ENCODE peak calls at places on chromosomes 12 and 14, in four cellular contexts. W is astrocyte of the cerebellum, J is fibroblast of mammary gland, X is HFFc6. C is an unnamed sample.

GRCh38 chr14:49447725-49448124 is 138.5 kb downstream of the RPS29 start:
- DNase-seq in W (no peak), J (no peak), X (no peak), C (no peak)

GRCh38 chr12:43896496-43896895 is 60.6 kb downstream of the TMEM117 start:
- DNase-seq in J (no peak), W (no peak), X (no peak), C (no peak)

GRCh38 chr12:68240975-68241374 is 12.4 kb downstream of the IL22 start:
- DNase-seq in J (peak), W (no peak), X (no peak), C (no peak)

GRCh38 chr12:6097384-6097783 is 27.1 kb downstream of the VWF start:
- DNase-seq in J (peak), W (no peak), X (peak), C (no peak)

GRCh38 chr12:95480230-95480629 is 6.3 kb downstream of the METAP2 start:
- DNase-seq in J (no peak), X (peak), W (no peak), C (no peak)

GRCh38 chr12:38350342-38351181 is 34.0 kb downstream of the ALG10B start:
- DNase-seq in W (no peak), J (peak), X (no peak), C (no peak)

GRCh38 chr12:59070534-59070933 is 150.2 kb upstream of the LRIG3 start:
- DNase-seq in W (no peak), X (no peak), J (no peak), C (no peak)

GRCh38 chr14:71321556-71322315 is 414.5 kb downstream of the PCNX1 start:
- DNase-seq in J (peak), W (peak), X (peak), C (peak)

GRCh38 chr12:30874455-30875313 is 51.9 kb upstream of the TSPAN11 start:
- DNase-seq in J (no peak), X (no peak), W (no peak), C (peak)

GRCh38 chr12:131096681-131097181 is 143.0 kb downstream of the ADGRD1 start:
- DNase-seq in J (no peak), W (no peak), X (no peak), C (no peak)

GRCh38 chr12:81570234-81570633 is 188.9 kb downstream of the PPFIA2 start:
- DNase-seq in X (no peak), W (no peak), J (no peak), C (no peak)

GRCh38 chr12:6861391-6861790 is 5.9 kb upstream of the TPI1 start:
- DNase-seq in J (no peak), X (no peak), W (no peak), C (no peak)

GRCh38 chr14:22791302-22791701 is 23.9 kb downstream of the SLC7A7 start:
- DNase-seq in X (peak), W (no peak), J (peak), C (no peak)

GRCh38 chr14:68789002-68789797 is 3.7 kb downstream of the ZFP36L1 start:
- DNase-seq in J (peak), X (peak), W (peak), C (peak)

GRCh38 chr12:58009355-58009754 is 68.0 kb downstream of the ATP23 start:
- DNase-seq in J (peak), X (no peak), W (no peak), C (no peak)

GRCh38 chr14:68622856-68623255 is 170.0 kb downstream of the ZFP36L1 start:
- DNase-seq in J (no peak), W (no peak), X (no peak), C (no peak)

GRCh38 chr12:25775968-25776367 is 182.5 kb upstream of the RASSF8 start:
- DNase-seq in W (no peak), J (peak), X (peak), C (peak)

GRCh38 chr12:12881495-12881894 is 9.9 kb upstream of the GPRC5A start:
- DNase-seq in J (peak), W (no peak), X (peak), C (no peak)

GRCh38 chr12:28708918-28709371 is 440.1 kb upstream of the FAR2 start:
- DNase-seq in X (peak), W (peak), J (peak), C (no peak)

GRCh38 chr12:28021704-28022103 is 49.2 kb upstream of the PTHLH start:
- DNase-seq in J (no peak), X (no peak), W (no peak), C (no peak)

GRCh38 chr14:52068741-52069616 is at the start of gene NID2:
- DNase-seq in J (peak), W (peak), X (peak), C (peak)

GRCh38 chr14:100104006-100104352 is 38.8 kb downstream of the EVL start:
- DNase-seq in J (no peak), W (no peak), X (no peak), C (no peak)

GRCh38 chr12:120813588-120814153 is 88.0 kb downstream of the ACADS start:
- DNase-seq in J (no peak), W (no peak), X (no peak), C (no peak)

GRCh38 chr12:288687-289086 is 26.1 kb upstream of the SLC6A13 start:
- DNase-seq in W (peak), X (no peak), J (peak), C (no peak)

GRCh38 chr14:68476212-68476964 is 316.5 kb downstream of the ZFP36L1 start:
- DNase-seq in J (peak), X (peak), W (peak), C (no peak)

GRCh38 chr12:55068416-55069010 is 48.7 kb downstream of the NEUROD4 start:
- DNase-seq in W (peak), J (peak), X (peak), C (peak)

GRCh38 chr12:26028953-26029740 is 70.7 kb downstream of the RASSF8 start:
- DNase-seq in X (peak), J (peak), W (peak), C (peak)

GRCh38 chr12:104877107-104877705 is 80.9 kb downstream of the SLC41A2 start:
- DNase-seq in J (peak), X (peak), W (peak), C (peak)

GRCh38 chr12:51318846-51319570 is 5.0 kb downstream of the BIN2 start:
- DNase-seq in X (no peak), J (no peak), W (no peak), C (no peak)

GRCh38 chr14:90758959-90759358 is 57.3 kb downstream of the TTC7B start:
- DNase-seq in W (no peak), J (peak), X (no peak), C (no peak)

GRCh38 chr12:94616217-94616729 is 34.1 kb downstream of the TMCC3 start:
- DNase-seq in W (no peak), X (no peak), J (no peak), C (peak)

GRCh38 chr12:66319266-66319954 is 17.1 kb downstream of the HELB start:
- DNase-seq in W (no peak), X (no peak), J (no peak), C (no peak)

GRCh38 chr14:24186831-24187537 is 1.6 kb downstream of the IPO4 start:
- DNase-seq in W (no peak), J (no peak), X (no peak), C (no peak)

GRCh38 chr12:108605000-108605689 is 7.3 kb upstream of the TMEM119 start:
- DNase-seq in X (peak), J (peak), W (no peak), C (no peak)

GRCh38 chr12:27424631-27425230 is 21.8 kb upstream of the SMCO2 start:
- DNase-seq in W (peak), J (peak), X (peak), C (no peak)

GRCh38 chr14:77273796-77274195 is 2.8 kb upstream of the NGB start:
- DNase-seq in X (no peak), W (no peak), J (no peak), C (no peak)
- TF ChIP-seq CTCF in X (no peak), W (no peak), J (no peak), C (no peak)

GRCh38 chr14:103613517-103613916 is 15.5 kb upstream of the KLC1 start:
- DNase-seq in W (no peak), J (peak), X (no peak), C (no peak)
- TF ChIP-seq CTCF in W (peak), J (peak), X (peak), C (no peak)

GRCh38 chr14:96090441-96091148 is 51.4 kb downstream of the C14orf132 start:
- DNase-seq in J (peak), W (peak), X (peak), C (peak)
- TF ChIP-seq CTCF in J (no peak), W (peak), X (peak), C (no peak)

GRCh38 chr12:52759695-52760094 is 17.4 kb downstream of the KRT76 start:
- DNase-seq in X (no peak), J (no peak), W (no peak), C (no peak)

GRCh38 chr12:52763036-52763659 is 14.0 kb downstream of the KRT76 start:
- DNase-seq in J (no peak), X (no peak), W (no peak), C (no peak)

GRCh38 chr12:52759218-52759617 is 17.9 kb downstream of the KRT76 start:
- DNase-seq in X (no peak), W (no peak), J (no peak), C (no peak)

GRCh38 chr12:52761802-52762201 is 15.3 kb downstream of the KRT76 start:
- DNase-seq in W (no peak), X (no peak), J (no peak), C (no peak)

DNA sequence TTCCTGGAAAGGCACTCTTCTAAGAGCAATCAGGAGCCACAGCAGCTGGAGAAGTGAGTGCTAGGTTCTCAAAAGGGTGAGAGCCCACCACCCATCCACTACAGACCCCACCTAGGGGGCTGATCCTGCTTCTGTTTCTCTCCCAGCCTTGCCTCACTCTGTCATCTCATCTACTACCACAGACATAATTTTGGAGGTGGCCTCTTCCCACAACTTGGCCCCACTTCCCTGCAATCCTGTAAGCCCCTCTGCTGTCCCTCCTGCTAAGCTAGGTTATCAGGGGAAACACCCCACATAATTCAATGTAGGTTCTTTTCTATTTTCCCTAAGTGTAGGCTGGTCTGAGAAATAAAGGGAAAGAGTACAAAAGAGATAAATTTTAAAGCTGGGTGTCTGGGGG is 16.5 kb downstream of the KRT76 start:
- DNase-seq in W (no peak), J (no peak), X (no peak), C (no peak)
- TF ChIP-seq CTCF in W (no peak), J (no peak), X (no peak), C (no peak)

GRCh38 chr14:32367501-32367900 is 38.4 kb downstream of the AKAP6 start:
- DNase-seq in W (no peak), J (peak), X (no peak), C (no peak)

GRCh38 chr14:32368107-32368506 is 39.0 kb downstream of the AKAP6 start:
- DNase-seq in W (no peak), X (no peak), J (no peak), C (no peak)

GRCh38 chr14:32366995-32367394 is 37.9 kb downstream of the AKAP6 start:
- DNase-seq in W (peak), J (peak), X (no peak), C (no peak)

GRCh38 chr14:32364941-32365340 is 35.8 kb downstream of the AKAP6 start:
- DNase-seq in X (peak), W (no peak), J (no peak), C (no peak)

GRCh38 chr14:32366256-32366655 is 37.2 kb downstream of the AKAP6 start:
- DNase-seq in J (peak), X (peak), W (peak), C (peak)
- TF ChIP-seq CTCF in J (peak), X (peak), W (peak), C (peak)

GRCh38 chr12:4312251-4312650 is 8.8 kb upstream of the TIGAR start:
- DNase-seq in X (no peak), W (no peak), J (no peak), C (no peak)

GRCh38 chr12:4303750-4304149 is 17.3 kb upstream of the TIGAR start:
- DNase-seq in J (no peak), W (no peak), X (no peak), C (no peak)

GRCh38 chr12:4302881-4303280 is 18.1 kb upstream of the TIGAR start:
- DNase-seq in W (no peak), X (no peak), J (no peak), C (no peak)

GRCh38 chr12:4307593-4308333 is 13.2 kb upstream of the TIGAR start:
- DNase-seq in X (peak), W (peak), J (peak), C (peak)

GRCh38 chr12:4308334-4308960 is 12.6 kb upstream of the TIGAR start:
- DNase-seq in W (no peak), X (no peak), J (no peak), C (no peak)
- TF ChIP-seq CTCF in W (no peak), X (no peak), J (no peak), C (no peak)